ENCODE peak calls at places on chromosomes 13 and 19, in four cellular contexts. N is tibial artery, K is fibroblast of lung, I is right cardiac atrium. V is an unnamed sample. For H3K4me1, the result is how much of the 10 kb centered on the place peaks cover.

GRCh38 chr19:41753936-41754529 is 1.3 kb upstream of the CEACAM6 start:
- DNase-seq in K (peak), N (peak), I (no peak), V (peak)

GRCh38 chr13:46184277-46184699 is 2.3 kb upstream of the LCP1 start:
- DNase-seq in I (no peak), N (no peak), K (no peak), V (peak)

GRCh38 chr19:5114713-5115112 is 145.8 kb downstream of the KDM4B start:
- DNase-seq in I (no peak), K (no peak), N (no peak), V (no peak)

GRCh38 chr13:33867472-33867871 is 49.5 kb downstream of the RFC3 start:
- DNase-seq in N (no peak), I (no peak), K (no peak), V (no peak)

GRCh38 chr13:112768795-112769411 is 79.1 kb downstream of the ATP11A start:
- DNase-seq in I (peak), N (no peak), K (no peak), V (peak)

GRCh38 chr13:71661921-71662320 is 205.1 kb downstream of the DACH1 start:
- DNase-seq in I (no peak), N (no peak), K (peak), V (no peak)

GRCh38 chr13:26386026-26386425 is 132.1 kb downstream of the CDK8 start:
- DNase-seq in N (no peak), I (no peak), K (no peak), V (no peak)

GRCh38 chr13:111584101-111584500 is 263.7 kb downstream of the TEX29 start:
- DNase-seq in I (no peak), K (no peak), N (no peak), V (no peak)

GRCh38 chr13:34894756-34895155 is 47.3 kb upstream of the NBEA start:
- DNase-seq in N (no peak), K (no peak), I (no peak), V (no peak)

GRCh38 chr19:13781547-13781946 is 7.3 kb downstream of the C19orf53 start:
- DNase-seq in K (peak), N (peak), I (peak), V (peak)

GRCh38 chr13:20716951-20717350 is 13.5 kb downstream of the IL17D start:
- DNase-seq in K (no peak), I (no peak), N (no peak), V (no peak)

GRCh38 chr13:37811441-37811840 is 58.1 kb downstream of the TRPC4 start:
- DNase-seq in N (no peak), I (no peak), K (no peak), V (no peak)

GRCh38 chr13:38954291-38954690 is 36.3 kb downstream of the STOML3 start:
- DNase-seq in K (no peak), N (no peak), I (no peak), V (no peak)

GRCh38 chr19:430701-431100 is 21.8 kb upstream of the C2CD4C start:
- DNase-seq in K (no peak), I (no peak), N (no peak), V (no peak)

GRCh38 chr19:16160943-16161560 is 12.3 kb downstream of the CIB3 start:
- DNase-seq in I (no peak), K (peak), N (no peak), V (no peak)

GRCh38 chr19:807627-808175 is 10.4 kb downstream of the PTBP1 start:
- DNase-seq in N (no peak), K (no peak), I (no peak), V (no peak)

GRCh38 chr19:46408611-46409039 is 4.7 kb downstream of the CCDC8 start:
- DNase-seq in K (peak), I (peak), N (peak), V (peak)

GRCh38 chr13:40345654-40346372 is 320.6 kb downstream of the FOXO1 start:
- DNase-seq in I (peak), K (no peak), N (no peak), V (no peak)

GRCh38 chr19:11881151-11881800 is 6.3 kb upstream of the ZNF69 start:
- DNase-seq in I (no peak), N (peak), K (peak), V (peak)

GRCh38 chr13:32225494-32225931 is 89.7 kb downstream of the ZAR1L start:
- DNase-seq in I (no peak), N (no peak), K (peak), V (no peak)

GRCh38 chr19:18428837-18429674 is 8.9 kb downstream of the ISYNA1 start:
- DNase-seq in N (no peak), I (peak), K (peak), V (peak)

GRCh38 chr13:91346848-91347211 is 657 bp upstream of the MIR17HG start:
- DNase-seq in N (no peak), K (no peak), I (no peak), V (no peak)

GRCh38 chr13:60074397-60074796 is 89.3 kb downstream of the DIAPH3 start:
- DNase-seq in I (no peak), K (peak), N (no peak), V (no peak)

GRCh38 chr13:109737606-109738005 is 48.8 kb downstream of the IRS2 start:
- DNase-seq in N (no peak), K (peak), I (no peak), V (no peak)

GRCh38 chr13:49693191-49693733 is 2.0 kb upstream of the EBPL start:
- DNase-seq in I (no peak), N (no peak), K (peak), V (no peak)

GRCh38 chr19:39342647-39343305 is 555 bp downstream of the SAMD4B start:
- DNase-seq in K (no peak), N (no peak), I (peak), V (peak)

GRCh38 chr13:70668293-70668692 is 560.0 kb upstream of the KLHL1 start:
- DNase-seq in N (no peak), K (no peak), I (no peak), V (no peak)

GRCh38 chr19:13150919-13151604 is 851 bp downstream of the IER2 start:
- DNase-seq in I (no peak), N (no peak), K (no peak), V (no peak)

GRCh38 chr19:12899891-12900518 is 9.0 kb downstream of the GCDH start:
- DNase-seq in K (no peak), N (no peak), I (no peak), V (no peak)

GRCh38 chr13:93286047-93286446 is 59.4 kb downstream of the GPC6 start:
- DNase-seq in K (no peak), N (no peak), I (no peak), V (no peak)

GRCh38 chr13:63567031-63567430 is 2151.4 kb upstream of the PCDH20 start:
- DNase-seq in N (no peak), I (no peak), K (no peak), V (no peak)
- H3K4me3 ChIP-seq in N (no peak), I (no peak), K (no peak), V (no peak)

GRCh38 chr19:34299576-34299975 is 45.2 kb downstream of the GARRE1 start:
- DNase-seq in I (no peak), N (no peak), K (no peak), V (no peak)
- H3K27ac ChIP-seq in I (no peak), N (no peak), K (no peak), V (no peak)

GRCh38 chr19:28500982-28501633 is 711.8 kb downstream of the UQCRFS1 start:
- DNase-seq in K (no peak), I (no peak), N (no peak), V (no peak)
- H3K4me1 ChIP-seq in K (under half), I (under half), N (under half), V (under half)

GRCh38 chr13:44306401-44307192 is 67.0 kb upstream of the SERP2 start:
- DNase-seq in K (peak), N (peak), I (peak), V (peak)
- H3K4me3 ChIP-seq in K (no peak), N (no peak), I (no peak), V (peak)

DNA sequence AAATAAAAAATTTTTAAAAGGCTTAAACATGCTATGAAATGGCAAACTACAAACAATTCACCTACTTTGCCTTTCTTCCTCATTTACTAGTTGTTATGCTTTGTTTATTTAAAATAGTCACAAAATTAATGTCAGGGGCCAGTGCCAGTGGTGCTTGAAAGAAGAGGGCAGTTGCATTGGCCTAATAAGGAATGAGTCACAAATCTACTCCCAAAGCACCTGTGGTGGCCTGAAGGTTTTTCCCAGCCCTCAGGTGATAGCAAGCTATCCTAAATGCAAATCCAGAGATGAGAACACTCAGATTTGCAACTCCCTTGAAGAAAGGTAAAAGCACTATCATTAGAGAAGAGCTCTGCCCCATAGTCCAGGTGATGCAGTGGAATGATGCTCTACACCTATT is 103.6 kb downstream of the MBNL2 start:
- DNase-seq in K (no peak), N (no peak), I (no peak), V (no peak)
- H3K27ac ChIP-seq in K (no peak), N (no peak), I (no peak), V (no peak)

GRCh38 chr19:3364501-3364858 is 1.9 kb upstream of the NFIC start:
- DNase-seq in K (no peak), I (peak), N (no peak), V (no peak)
- H3K4me1 ChIP-seq in K (under half), I (under half), N (under half), V (half or more)

GRCh38 chr19:36488118-36488815 is 1.1 kb downstream of the ZNF566 start:
- DNase-seq in N (no peak), I (no peak), K (peak), V (no peak)
- H3K4me3 ChIP-seq in N (peak), I (peak), K (peak), V (peak)

V was measured in heart right ventricle.